ENCODE peak calls at places on chromosomes 13 and 19, in four cellular contexts. I is H1, R is GM12878, U is K562. N is an unnamed sample.

GRCh38 chr13:91661692-91662490 is 263.5 kb downstream of the GPC5 start:
- DNase-seq in I (no peak), R (peak; percentile 15), U (no peak), N (no peak)

GRCh38 chr13:45718063-45718462 is 15.9 kb downstream of the CBY2 start:
- DNase-seq in I (no peak), R (no peak), U (peak; percentile 13), N (peak; percentile 48)

GRCh38 chr19:48989701-48990291 is 3.3 kb downstream of the GYS1 start:
- DNase-seq in I (no peak), R (no peak), U (no peak), N (no peak)

GRCh38 chr13:45055902-45056648 is 64.2 kb upstream of the GTF2F2 start:
- DNase-seq in I (no peak), R (no peak), U (peak; percentile 27), N (no peak)

GRCh38 chr13:94352057-94352456 is 127.4 kb downstream of the DCT start:
- DNase-seq in I (no peak), R (no peak), U (no peak), N (no peak)

GRCh38 chr19:32675720-32676185 is at the start of gene RGS9BP:
- DNase-seq in I (peak; percentile 78), R (no peak), U (peak; percentile 61), N (peak; percentile 88)

GRCh38 chr13:73835138-73835721 is 299.0 kb downstream of the KLF12 start:
- DNase-seq in I (no peak), R (peak; percentile 30), U (peak; percentile 22), N (peak; percentile 33)

GRCh38 chr19:48491793-48492123 is 19.9 kb downstream of the LMTK3 start:
- DNase-seq in I (no peak), R (no peak), U (no peak), N (no peak)

DNA sequence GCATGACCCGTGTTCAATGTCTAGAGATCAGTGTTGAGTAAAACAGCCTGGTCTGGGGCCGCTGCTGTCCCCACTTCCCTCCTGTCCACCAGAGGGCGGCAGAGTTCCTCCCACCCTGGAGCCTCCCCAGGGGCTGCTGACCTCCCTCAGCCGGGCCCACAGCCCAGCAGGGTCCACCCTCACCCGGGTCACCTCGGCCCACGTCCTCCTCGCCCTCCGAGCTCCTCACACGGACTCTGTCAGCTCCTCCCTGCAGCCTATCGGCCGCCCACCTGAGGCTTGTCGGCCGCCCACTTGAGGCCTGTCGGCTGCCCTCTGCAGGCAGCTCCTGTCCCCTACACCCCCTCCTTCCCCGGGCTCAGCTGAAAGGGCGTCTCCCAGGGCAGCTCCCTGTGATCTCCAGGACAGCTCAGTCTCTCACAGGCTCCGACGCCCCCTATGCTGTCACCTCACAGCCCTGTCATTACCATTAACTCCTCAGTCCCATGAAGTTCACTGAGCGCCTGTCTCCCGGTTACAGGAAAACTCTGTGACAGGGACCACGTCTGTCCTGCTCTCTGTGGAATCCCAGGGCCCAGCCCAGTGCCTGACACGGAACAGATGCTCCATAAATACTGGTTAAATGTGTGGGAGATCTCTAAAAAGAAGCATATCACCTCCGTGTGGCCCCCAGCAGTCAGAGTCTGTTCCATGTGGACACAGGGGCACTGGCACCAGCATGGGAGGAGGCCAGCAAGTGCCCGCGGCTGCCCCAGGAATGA is 1.5 kb upstream of the CEACAM5 start:
- DNase-seq in I (peak; percentile 73), R (peak; percentile 3), U (peak; percentile 89), N (peak; percentile 79)
- TF ChIP-seq NRF1 in I (no peak), R (no peak), U (no peak), N (no peak)

GRCh38 chr13:70107498-70108271 is at the start of gene ATXN8OS:
- DNase-seq in I (peak; percentile 72), R (no peak), U (no peak), N (peak; percentile 45)

GRCh38 chr13:70108276-70108845 is at the start of gene KLHL1:
- DNase-seq in I (no peak), R (no peak), U (no peak), N (peak; percentile 6)

GRCh38 chr13:70104481-70104880 is 3.1 kb upstream of the ATXN8OS start:
- DNase-seq in I (no peak), R (no peak), U (no peak), N (no peak)

DNA sequence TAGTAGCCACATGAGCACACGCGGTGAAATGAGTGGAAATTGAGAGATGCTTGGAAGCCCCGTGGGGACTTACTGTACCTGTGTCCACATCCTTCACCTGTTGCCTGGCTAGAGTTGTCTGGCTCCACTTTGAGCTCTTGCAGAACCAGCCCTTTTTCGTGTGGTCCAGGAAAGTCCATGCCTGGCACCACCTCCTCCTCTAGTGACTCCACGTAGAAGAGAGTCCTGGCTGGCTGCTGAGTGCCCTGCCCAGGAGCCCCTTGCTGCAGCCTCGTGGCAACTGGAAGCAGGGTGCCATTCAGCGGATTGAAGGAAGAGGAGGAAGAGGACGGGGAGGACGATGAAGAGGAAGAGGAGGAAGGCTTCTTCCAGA is 515 bp upstream of the ATXN8OS start:
- DNase-seq in I (no peak), R (no peak), U (no peak), N (peak; percentile 5)
- TF ChIP-seq NRF1 in I (no peak), R (no peak), U (no peak), N (no peak)

DNA sequence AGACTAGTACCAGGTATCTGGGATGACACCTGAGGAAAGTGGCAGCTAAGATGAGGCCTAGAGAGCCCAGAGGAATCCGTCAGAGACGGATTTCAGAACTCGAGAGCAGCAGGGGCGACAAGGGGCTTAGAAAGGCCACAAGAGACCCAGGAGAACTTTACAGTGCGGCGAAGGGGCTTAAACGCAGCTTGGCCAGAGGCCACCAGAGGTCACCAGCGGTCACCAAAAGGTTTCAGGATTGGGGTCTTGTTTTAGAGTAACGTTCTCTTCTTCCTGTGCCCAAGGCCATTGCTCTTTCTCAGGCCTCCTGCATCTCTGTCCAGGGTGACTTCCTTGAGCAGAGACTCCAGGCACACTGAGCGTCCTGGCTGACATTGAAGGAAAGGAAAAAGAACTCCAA is 2.2 kb downstream of the ZSCAN22 start:
- DNase-seq in I (peak; percentile 78), R (no peak), U (peak; percentile 45), N (peak; percentile 61)
- TF ChIP-seq NRF1 in I (no peak), R (no peak), U (no peak), N (no peak)

DNA sequence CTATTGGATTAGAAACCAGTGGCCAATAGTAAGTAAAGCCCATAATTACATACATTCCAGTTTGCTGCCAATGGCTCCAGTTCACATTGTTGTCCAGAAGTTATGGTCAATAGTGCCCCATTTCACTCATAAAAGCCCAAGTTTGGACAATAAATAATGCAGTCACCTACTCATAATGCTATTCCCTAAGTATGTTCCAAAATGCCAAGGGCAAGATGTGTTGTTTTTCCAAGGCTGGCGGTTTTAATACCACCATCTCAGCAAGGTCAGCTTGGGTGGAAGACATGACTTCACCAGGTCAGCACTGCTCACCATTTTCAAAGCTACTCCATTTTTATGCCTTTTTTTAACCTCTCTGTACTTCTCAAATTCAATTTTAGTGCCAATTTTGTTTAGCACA is 32.7 kb downstream of the KCTD12 start:
- DNase-seq in I (no peak), R (no peak), U (no peak), N (no peak)
- TF ChIP-seq NRF1 in I (no peak), R (no peak), U (no peak), N (no peak)

GRCh38 chr19:38658462-38659306 is 11.2 kb downstream of the ACTN4 start:
- DNase-seq in I (no peak), R (no peak), U (no peak), N (no peak)
- TF ChIP-seq NRF1 in I (no peak), R (no peak), U (no peak), N (no peak)

GRCh38 chr13:76904507-76904906 is 18.3 kb upstream of the KCTD12 start:
- DNase-seq in I (no peak), R (no peak), U (no peak), N (no peak)

GRCh38 chr13:76903544-76904162 is 17.4 kb upstream of the KCTD12 start:
- DNase-seq in I (peak; percentile 75), R (peak; percentile 25), U (peak; percentile 53), N (peak; percentile 73)
- TF ChIP-seq NRF1 in I (no peak), R (no peak), U (no peak), N (no peak)

N was measured in SK-N-SH.